ENCODE peak calls at places on chromosomes 12 and 14, in ten cellular contexts. G is GM23248, M is mammary epithelial cell, L is GM23338, A is fibroblast of lung, P is astrocyte, J is MM.1S, V is HepG2, T is HCT116, I is neural progenitor cell. Y is an unnamed sample.

GRCh38 chr12:88958153-88958552 is 377.9 kb upstream of the KITLG start:
- DNase-seq in G (no peak), M (no peak), L (peak), A (no peak), P (no peak), J (no peak), V (peak), T (no peak), I (no peak), Y (no peak)

GRCh38 chr12:79690606-79691298 is at the start of gene PAWR:
- DNase-seq in G (peak), M (peak), L (peak), A (peak), P (peak), J (peak), V (peak), T (peak), I (peak), Y (no peak)

GRCh38 chr12:104643921-104644669 is 187.3 kb downstream of the CHST11 start:
- DNase-seq in G (no peak), M (no peak), L (no peak), A (no peak), P (no peak), J (peak), V (no peak), T (no peak), I (no peak), Y (no peak)

GRCh38 chr12:26810330-26810729 is 22.7 kb downstream of the ITPR2 start:
- DNase-seq in G (peak), M (peak), L (peak), A (peak), P (peak), J (no peak), V (no peak), T (no peak), I (peak), Y (no peak)

GRCh38 chr14:55449116-55449515 is 8.7 kb upstream of the TBPL2 start:
- DNase-seq in G (no peak), M (no peak), L (no peak), A (no peak), P (no peak), J (no peak), V (no peak), T (no peak), I (no peak), Y (no peak)

GRCh38 chr14:20441466-20441865 is 5.5 kb upstream of the KLHL33 start:
- DNase-seq in G (no peak), M (no peak), L (no peak), A (no peak), P (no peak), J (no peak), V (no peak), T (no peak), I (no peak), Y (no peak)

GRCh38 chr12:65487679-65488078 is 209.2 kb downstream of the MSRB3 start:
- DNase-seq in G (no peak), M (peak), L (no peak), A (no peak), P (no peak), J (no peak), V (no peak), T (no peak), I (no peak), Y (no peak)

GRCh38 chr14:63682727-63683593 is 41.3 kb upstream of the WDR89 start:
- DNase-seq in G (no peak), M (no peak), L (no peak), A (no peak), P (no peak), J (no peak), V (no peak), T (no peak), I (no peak), Y (no peak)

GRCh38 chr12:18703916-18704315 is 33.9 kb downstream of the PLCZ1 start:
- DNase-seq in G (no peak), M (no peak), L (peak), A (no peak), P (peak), J (no peak), V (no peak), T (no peak), I (no peak), Y (no peak)

GRCh38 chr14:102215071-102215470 is 75.4 kb downstream of the WDR20 start:
- DNase-seq in G (peak), M (no peak), L (no peak), A (peak), P (peak), J (no peak), V (no peak), T (no peak), I (no peak), Y (no peak)

GRCh38 chr12:38998887-38999482 is 93.6 kb upstream of the CPNE8 start:
- DNase-seq in G (no peak), M (no peak), L (no peak), A (no peak), P (no peak), J (no peak), V (no peak), T (no peak), I (peak), Y (no peak)

GRCh38 chr12:2669560-2669959 is 125.2 kb upstream of the FKBP4 start:
- DNase-seq in G (no peak), M (no peak), L (no peak), A (no peak), P (no peak), J (no peak), V (no peak), T (no peak), I (no peak), Y (no peak)

GRCh38 chr14:101039031-101039754 is 135.7 kb upstream of the RTL1 start:
- DNase-seq in G (no peak), M (no peak), L (no peak), A (no peak), P (no peak), J (no peak), V (no peak), T (no peak), I (no peak), Y (no peak)

GRCh38 chr12:39287409-39287808 is 155.5 kb downstream of the KIF21A start:
- DNase-seq in G (no peak), M (no peak), L (no peak), A (no peak), P (no peak), J (no peak), V (no peak), T (no peak), I (no peak), Y (no peak)

GRCh38 chr12:42216737-42217136 is 21.3 kb downstream of the YAF2 start:
- DNase-seq in G (no peak), M (no peak), L (no peak), A (no peak), P (no peak), J (no peak), V (no peak), T (no peak), I (no peak), Y (no peak)

GRCh38 chr12:31353730-31354708 is 28.1 kb upstream of the SINHCAF start:
- DNase-seq in G (no peak), M (no peak), L (no peak), A (no peak), P (no peak), J (no peak), V (no peak), T (no peak), I (peak), Y (no peak)

GRCh38 chr12:76666272-76666845 is 97.6 kb upstream of the ZDHHC17 start:
- DNase-seq in G (no peak), M (no peak), L (no peak), A (no peak), P (no peak), J (no peak), V (no peak), T (no peak), I (no peak), Y (no peak)
- H3K4me3 ChIP-seq in G (no peak), M (no peak), L (no peak), A (no peak), P (no peak), J (no peak), V (no peak), T (no peak), I (no peak), Y (no peak)

DNA sequence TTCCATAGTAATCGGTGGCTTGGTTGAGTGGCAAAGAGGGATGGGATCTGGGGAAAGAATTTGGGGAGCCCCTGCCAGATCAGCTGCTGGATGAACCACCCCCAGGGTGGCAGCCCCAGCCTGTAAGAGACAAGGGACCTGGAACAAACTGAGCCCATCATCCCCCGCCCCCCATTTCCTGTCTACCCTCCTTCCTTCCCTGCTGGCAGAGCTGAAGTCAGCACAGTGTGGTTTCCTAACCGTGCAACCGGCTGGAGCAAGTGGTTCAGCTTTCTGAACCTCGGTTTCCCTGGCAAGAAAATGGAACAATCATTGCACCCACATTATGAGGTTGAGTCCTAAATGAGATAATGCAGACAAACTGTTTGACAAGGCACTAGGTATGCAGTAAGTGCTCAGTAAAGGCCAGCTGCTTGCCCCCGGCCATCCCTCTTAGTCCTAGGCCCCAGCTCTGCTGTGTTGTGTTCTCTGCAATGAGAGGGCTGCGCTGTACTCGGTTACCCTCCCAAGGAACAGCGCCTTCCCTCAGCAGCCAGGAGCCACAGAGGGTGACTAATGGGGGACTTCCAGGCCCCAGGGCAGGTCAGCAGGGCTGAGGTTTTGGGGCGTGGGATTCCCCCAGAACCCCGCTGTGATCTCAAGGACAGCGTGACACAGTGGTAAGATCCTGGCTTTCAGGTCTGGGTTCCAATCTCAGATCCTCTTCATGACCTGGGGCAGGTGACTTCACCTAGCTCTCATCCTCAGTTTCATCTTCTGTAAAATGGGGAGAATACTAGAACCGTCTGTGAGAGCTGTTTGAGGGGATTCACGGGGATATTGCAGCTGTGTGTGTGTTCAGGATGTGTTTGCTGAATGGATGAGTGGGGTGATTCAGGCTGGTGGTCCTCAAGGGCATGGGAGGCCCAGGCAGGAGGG is 16.5 kb downstream of the SELPLG start:
- DNase-seq in G (no peak), M (peak), L (no peak), A (no peak), P (peak), J (peak), V (no peak), T (no peak), I (no peak), Y (no peak)
- H3K27ac ChIP-seq in G (no peak), M (no peak), L (no peak), A (no peak), P (no peak), J (peak), V (no peak), T (no peak), I (no peak), Y (peak)

GRCh38 chr12:15122349-15122748 is 98.9 kb downstream of the RERG start:
- DNase-seq in G (no peak), M (no peak), L (no peak), A (no peak), P (no peak), J (peak), V (no peak), T (no peak), I (no peak), Y (no peak)
- TF ChIP-seq EZH2 in G (no peak), M (no peak), L (no peak), A (no peak), P (no peak), J (no peak), V (no peak), T (no peak), I (no peak), Y (no peak)

DNA sequence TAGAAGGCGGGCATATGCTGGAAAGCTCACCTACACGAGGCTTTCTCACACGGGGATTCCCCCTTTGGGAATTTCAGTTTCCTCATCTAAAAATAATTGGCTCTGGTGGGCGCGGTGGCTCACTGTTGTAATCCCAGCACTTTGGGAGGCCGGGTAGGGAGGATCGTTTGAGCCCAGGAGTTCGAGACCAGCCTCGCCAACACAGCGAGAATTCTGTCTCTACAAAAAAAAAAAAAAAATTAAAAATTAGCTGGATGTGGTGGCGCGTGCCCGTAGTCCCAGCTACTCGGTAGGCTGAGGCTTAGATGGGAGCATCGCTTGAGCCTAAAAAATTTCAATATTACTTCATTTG is 400 bp upstream of the NDUFA12 start:
- DNase-seq in G (no peak), M (no peak), L (no peak), A (no peak), P (no peak), J (no peak), V (no peak), T (no peak), I (no peak), Y (no peak)
- H3K4me3 ChIP-seq in G (peak), M (peak), L (peak), A (no peak), P (peak), J (peak), V (peak), T (peak), I (peak), Y (peak)

Y was measured in SK-N-MC.